ENCODE peak calls at places on chromosomes 5 and 9, in nine cellular contexts. One of them, this sample, is unnamed.

GRCh38 chr5:78758169-78758839 is 109.7 kb upstream of the LHFPL2 start:
- DNase-seq in right atrium auricular region: no peak
- DNase-seq in hepatocyte: no peak
- DNase-seq in OCI-LY7: peak
- DNase-seq in CD8-positive, alpha-beta T cell: no peak
- DNase-seq in mucosa of descending colon: no peak
- DNase-seq in NB4: no peak
- DNase-seq in fibroblast of pulmonary artery: no peak
- DNase-seq in fibroblast of mammary gland: peak
- DNase-seq in this sample: peak

GRCh38 chr9:20728493-20729220 is 44.6 kb downstream of the FOCAD start:
- DNase-seq in NB4: no peak
- DNase-seq in OCI-LY7: no peak
- DNase-seq in hepatocyte: peak
- DNase-seq in fibroblast of mammary gland: peak
- DNase-seq in right atrium auricular region: no peak
- DNase-seq in mucosa of descending colon: no peak
- DNase-seq in CD8-positive, alpha-beta T cell: no peak
- DNase-seq in fibroblast of pulmonary artery: peak
- DNase-seq in this sample: no peak

GRCh38 chr5:159458217-159458711 is 128.0 kb upstream of the IL12B start:
- DNase-seq in mucosa of descending colon: no peak
- DNase-seq in fibroblast of pulmonary artery: no peak
- DNase-seq in fibroblast of mammary gland: no peak
- DNase-seq in right atrium auricular region: no peak
- DNase-seq in hepatocyte: no peak
- DNase-seq in OCI-LY7: no peak
- DNase-seq in CD8-positive, alpha-beta T cell: no peak
- DNase-seq in NB4: peak
- DNase-seq in this sample: peak

GRCh38 chr5:138439537-138440225 is 824 bp downstream of the REEP2 start:
- DNase-seq in hepatocyte: peak
- DNase-seq in NB4: no peak
- DNase-seq in CD8-positive, alpha-beta T cell: no peak
- DNase-seq in OCI-LY7: no peak
- DNase-seq in fibroblast of mammary gland: no peak
- DNase-seq in mucosa of descending colon: no peak
- DNase-seq in fibroblast of pulmonary artery: no peak
- DNase-seq in right atrium auricular region: no peak
- DNase-seq in this sample: no peak

GRCh38 chr9:116070256-116070914 is 83.2 kb upstream of the PAPPA start:
- DNase-seq in fibroblast of pulmonary artery: peak
- DNase-seq in hepatocyte: no peak
- DNase-seq in mucosa of descending colon: no peak
- DNase-seq in right atrium auricular region: no peak
- DNase-seq in NB4: no peak
- DNase-seq in CD8-positive, alpha-beta T cell: no peak
- DNase-seq in OCI-LY7: no peak
- DNase-seq in fibroblast of mammary gland: peak
- DNase-seq in this sample: no peak

GRCh38 chr9:110093871-110094270 is 114.1 kb downstream of the C9orf152 start:
- DNase-seq in right atrium auricular region: no peak
- DNase-seq in hepatocyte: no peak
- DNase-seq in mucosa of descending colon: no peak
- DNase-seq in NB4: no peak
- DNase-seq in OCI-LY7: no peak
- DNase-seq in CD8-positive, alpha-beta T cell: no peak
- DNase-seq in fibroblast of pulmonary artery: no peak
- DNase-seq in fibroblast of mammary gland: no peak
- DNase-seq in this sample: no peak

GRCh38 chr9:133182151-133182550 is 18.4 kb upstream of the GBGT1 start:
- DNase-seq in fibroblast of pulmonary artery: no peak
- DNase-seq in fibroblast of mammary gland: no peak
- DNase-seq in OCI-LY7: no peak
- DNase-seq in CD8-positive, alpha-beta T cell: no peak
- DNase-seq in hepatocyte: no peak
- DNase-seq in right atrium auricular region: no peak
- DNase-seq in NB4: no peak
- DNase-seq in mucosa of descending colon: no peak
- DNase-seq in this sample: no peak

GRCh38 chr5:160506006-160507004 is 84.7 kb downstream of the PTTG1 start:
- DNase-seq in fibroblast of mammary gland: peak
- DNase-seq in hepatocyte: peak
- DNase-seq in OCI-LY7: peak
- DNase-seq in fibroblast of pulmonary artery: peak
- DNase-seq in NB4: no peak
- DNase-seq in mucosa of descending colon: peak
- DNase-seq in CD8-positive, alpha-beta T cell: peak
- DNase-seq in right atrium auricular region: peak
- DNase-seq in this sample: peak

GRCh38 chr5:92514901-92515300 is 1066.1 kb downstream of the NR2F1-AS1 start:
- DNase-seq in OCI-LY7: no peak
- DNase-seq in mucosa of descending colon: no peak
- DNase-seq in NB4: no peak
- DNase-seq in CD8-positive, alpha-beta T cell: no peak
- DNase-seq in hepatocyte: no peak
- DNase-seq in fibroblast of mammary gland: no peak
- DNase-seq in right atrium auricular region: no peak
- DNase-seq in fibroblast of pulmonary artery: no peak
- DNase-seq in this sample: no peak

GRCh38 chr5:79800979-79801827 is 111.6 kb downstream of the CMYA5 start:
- DNase-seq in fibroblast of mammary gland: peak
- DNase-seq in mucosa of descending colon: no peak
- DNase-seq in right atrium auricular region: no peak
- DNase-seq in CD8-positive, alpha-beta T cell: no peak
- DNase-seq in fibroblast of pulmonary artery: peak
- DNase-seq in NB4: peak
- DNase-seq in hepatocyte: no peak
- DNase-seq in OCI-LY7: peak
- DNase-seq in this sample: no peak

GRCh38 chr9:89811896-89812450 is 207.2 kb downstream of the GADD45G start:
- DNase-seq in fibroblast of mammary gland: no peak
- DNase-seq in fibroblast of pulmonary artery: no peak
- DNase-seq in mucosa of descending colon: no peak
- DNase-seq in OCI-LY7: no peak
- DNase-seq in NB4: no peak
- DNase-seq in CD8-positive, alpha-beta T cell: no peak
- DNase-seq in right atrium auricular region: no peak
- DNase-seq in hepatocyte: no peak
- DNase-seq in this sample: no peak

GRCh38 chr5:84437673-84438315 is 53.1 kb upstream of the EDIL3 start:
- DNase-seq in NB4: peak
- DNase-seq in OCI-LY7: no peak
- DNase-seq in right atrium auricular region: no peak
- DNase-seq in mucosa of descending colon: no peak
- DNase-seq in hepatocyte: no peak
- DNase-seq in CD8-positive, alpha-beta T cell: no peak
- DNase-seq in fibroblast of mammary gland: peak
- DNase-seq in fibroblast of pulmonary artery: peak
- DNase-seq in this sample: no peak

GRCh38 chr5:171825046-171825445 is 39.4 kb downstream of the SMIM23 start:
- DNase-seq in hepatocyte: no peak
- DNase-seq in mucosa of descending colon: no peak
- DNase-seq in OCI-LY7: no peak
- DNase-seq in fibroblast of pulmonary artery: no peak
- DNase-seq in fibroblast of mammary gland: peak
- DNase-seq in NB4: no peak
- DNase-seq in right atrium auricular region: no peak
- DNase-seq in CD8-positive, alpha-beta T cell: no peak
- DNase-seq in this sample: no peak

GRCh38 chr5:136080113-136080482 is 51.3 kb downstream of the TGFBI start:
- DNase-seq in mucosa of descending colon: no peak
- DNase-seq in fibroblast of mammary gland: no peak
- DNase-seq in NB4: no peak
- DNase-seq in hepatocyte: no peak
- DNase-seq in CD8-positive, alpha-beta T cell: no peak
- DNase-seq in OCI-LY7: no peak
- DNase-seq in right atrium auricular region: no peak
- DNase-seq in fibroblast of pulmonary artery: no peak
- DNase-seq in this sample: no peak

GRCh38 chr5:136081192-136081591 is 51.5 kb upstream of the SMAD5 start:
- DNase-seq in fibroblast of pulmonary artery: no peak
- DNase-seq in hepatocyte: no peak
- DNase-seq in mucosa of descending colon: no peak
- DNase-seq in NB4: no peak
- DNase-seq in OCI-LY7: no peak
- DNase-seq in right atrium auricular region: no peak
- DNase-seq in CD8-positive, alpha-beta T cell: no peak
- DNase-seq in fibroblast of mammary gland: no peak
- DNase-seq in this sample: no peak

GRCh38 chr5:136077046-136077445 is 48.3 kb downstream of the TGFBI start:
- DNase-seq in fibroblast of pulmonary artery: no peak
- DNase-seq in OCI-LY7: no peak
- DNase-seq in fibroblast of mammary gland: no peak
- DNase-seq in right atrium auricular region: no peak
- DNase-seq in mucosa of descending colon: no peak
- DNase-seq in NB4: no peak
- DNase-seq in CD8-positive, alpha-beta T cell: no peak
- DNase-seq in hepatocyte: no peak
- DNase-seq in this sample: no peak

GRCh38 chr5:136080483-136081180 is 51.8 kb downstream of the TGFBI start:
- DNase-seq in right atrium auricular region: peak
- DNase-seq in fibroblast of pulmonary artery: peak
- DNase-seq in hepatocyte: peak
- DNase-seq in OCI-LY7: no peak
- DNase-seq in mucosa of descending colon: peak
- DNase-seq in CD8-positive, alpha-beta T cell: peak
- DNase-seq in fibroblast of mammary gland: peak
- DNase-seq in NB4: peak
- DNase-seq in this sample: peak

DNA sequence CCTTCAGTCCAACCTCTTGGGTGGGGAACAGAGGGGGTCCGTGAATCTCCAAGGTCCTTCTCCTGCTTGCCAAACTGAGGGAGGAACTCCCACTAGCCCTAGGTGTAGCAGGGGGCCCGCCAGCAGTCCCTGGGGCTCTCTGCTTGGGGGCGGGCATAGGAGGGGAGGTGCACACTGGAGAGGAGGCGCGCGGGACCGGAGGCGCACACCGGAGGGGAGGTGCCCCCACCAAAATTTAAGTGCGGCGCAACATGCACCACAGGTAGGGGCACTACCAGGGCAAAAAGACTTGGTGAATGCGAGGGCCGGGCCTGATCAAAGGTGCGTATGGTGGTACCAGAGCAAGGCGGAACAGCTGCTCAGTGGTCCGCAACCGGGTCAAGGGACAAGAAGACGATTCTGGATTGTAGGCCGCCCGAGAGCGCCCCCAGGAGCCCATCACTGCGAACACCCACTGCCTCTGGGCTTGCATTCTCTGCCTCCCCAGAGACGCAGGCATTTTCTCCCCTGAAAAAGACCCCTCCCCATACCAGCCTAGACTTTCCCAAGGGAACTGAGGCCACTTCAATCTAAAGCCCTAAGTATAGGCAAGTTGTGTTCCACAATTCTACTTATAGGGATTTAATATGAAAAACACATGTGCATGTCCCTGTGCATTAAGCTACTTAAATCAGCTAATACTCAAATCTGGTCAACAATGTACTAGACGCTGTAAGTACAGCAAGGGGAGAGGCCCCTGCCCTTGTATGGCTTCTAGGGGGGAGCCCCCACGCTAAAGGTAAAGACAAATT is 50.6 kb downstream of the TGFBI start:
- DNase-seq in fibroblast of pulmonary artery: no peak
- DNase-seq in OCI-LY7: no peak
- DNase-seq in NB4: no peak
- DNase-seq in CD8-positive, alpha-beta T cell: no peak
- DNase-seq in mucosa of descending colon: no peak
- DNase-seq in right atrium auricular region: no peak
- DNase-seq in fibroblast of mammary gland: no peak
- DNase-seq in hepatocyte: no peak
- DNase-seq in this sample: no peak
- TF ChIP-seq CTCF in fibroblast of pulmonary artery: peak
- TF ChIP-seq CTCF in OCI-LY7: no peak
- TF ChIP-seq CTCF in NB4: no peak
- TF ChIP-seq CTCF in CD8-positive, alpha-beta T cell: no peak
- TF ChIP-seq CTCF in mucosa of descending colon: no peak
- TF ChIP-seq CTCF in right atrium auricular region: no peak
- TF ChIP-seq CTCF in fibroblast of mammary gland: no peak
- TF ChIP-seq CTCF in hepatocyte: no peak
- TF ChIP-seq CTCF in this sample: peak

DNA sequence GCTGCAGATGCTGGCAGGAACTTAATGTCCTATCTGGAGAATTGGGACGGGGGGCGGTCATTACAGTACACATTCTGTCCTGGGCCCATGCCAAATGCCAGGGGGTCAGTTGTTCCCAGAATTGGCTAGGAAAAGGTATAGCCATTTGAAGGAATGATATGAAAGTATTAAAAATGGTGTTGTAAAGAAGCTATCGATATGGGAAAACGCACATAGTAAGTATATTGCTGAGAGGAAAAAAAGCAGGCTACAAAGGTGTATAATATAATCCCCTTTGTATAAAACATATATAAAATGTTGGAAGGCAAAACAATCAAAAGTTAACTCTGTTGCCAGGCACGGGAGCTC is 450 bp upstream of the ARHGEF39 start:
- DNase-seq in NB4: no peak
- DNase-seq in fibroblast of mammary gland: no peak
- DNase-seq in fibroblast of pulmonary artery: no peak
- DNase-seq in CD8-positive, alpha-beta T cell: no peak
- DNase-seq in OCI-LY7: no peak
- DNase-seq in mucosa of descending colon: no peak
- DNase-seq in hepatocyte: no peak
- DNase-seq in right atrium auricular region: no peak
- DNase-seq in this sample: no peak
- H3K4me3 ChIP-seq in NB4: peak
- H3K4me3 ChIP-seq in fibroblast of mammary gland: peak
- H3K4me3 ChIP-seq in fibroblast of pulmonary artery: peak
- H3K4me3 ChIP-seq in CD8-positive, alpha-beta T cell: peak
- H3K4me3 ChIP-seq in OCI-LY7: peak
- H3K4me3 ChIP-seq in mucosa of descending colon: peak
- H3K4me3 ChIP-seq in hepatocyte: peak
- H3K4me3 ChIP-seq in right atrium auricular region: peak
- H3K4me3 ChIP-seq in this sample: peak

DNA sequence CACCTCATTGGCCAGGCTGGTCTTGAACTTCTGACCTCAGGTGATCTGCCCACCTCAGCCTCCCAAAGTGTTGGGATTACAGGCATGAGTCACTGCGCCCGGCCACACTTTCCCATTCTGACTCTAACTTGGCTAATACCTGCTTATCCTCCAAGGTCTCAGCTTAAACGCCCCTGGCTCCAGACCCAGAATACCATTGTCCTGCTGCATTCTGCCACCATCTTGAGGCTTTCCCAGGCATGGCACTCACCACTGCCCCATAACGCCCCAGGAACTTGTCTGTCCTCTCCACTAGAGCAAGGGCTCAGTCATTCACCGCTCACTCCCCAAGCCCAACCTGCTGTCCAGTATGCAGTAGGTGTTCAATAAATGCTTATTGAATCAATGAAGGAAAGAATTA is 39.8 kb downstream of the CAMK2A start:
- DNase-seq in CD8-positive, alpha-beta T cell: no peak
- DNase-seq in mucosa of descending colon: no peak
- DNase-seq in hepatocyte: no peak
- DNase-seq in NB4: peak
- DNase-seq in fibroblast of mammary gland: no peak
- DNase-seq in fibroblast of pulmonary artery: no peak
- DNase-seq in right atrium auricular region: no peak
- DNase-seq in OCI-LY7: no peak
- DNase-seq in this sample: no peak
- TF ChIP-seq CTCF in CD8-positive, alpha-beta T cell: no peak
- TF ChIP-seq CTCF in mucosa of descending colon: no peak
- TF ChIP-seq CTCF in hepatocyte: no peak
- TF ChIP-seq CTCF in NB4: no peak
- TF ChIP-seq CTCF in fibroblast of mammary gland: no peak
- TF ChIP-seq CTCF in fibroblast of pulmonary artery: no peak
- TF ChIP-seq CTCF in right atrium auricular region: no peak
- TF ChIP-seq CTCF in OCI-LY7: no peak
- TF ChIP-seq CTCF in this sample: no peak

GRCh38 chr5:141638771-141639170 is 2.0 kb downstream of the RELL2 start:
- DNase-seq in OCI-LY7: no peak
- DNase-seq in NB4: no peak
- DNase-seq in CD8-positive, alpha-beta T cell: no peak
- DNase-seq in fibroblast of mammary gland: no peak
- DNase-seq in fibroblast of pulmonary artery: no peak
- DNase-seq in right atrium auricular region: no peak
- DNase-seq in hepatocyte: no peak
- DNase-seq in mucosa of descending colon: no peak
- DNase-seq in this sample: no peak
- H3K4me3 ChIP-seq in OCI-LY7: peak
- H3K4me3 ChIP-seq in NB4: no peak
- H3K4me3 ChIP-seq in CD8-positive, alpha-beta T cell: no peak
- H3K4me3 ChIP-seq in fibroblast of mammary gland: no peak
- H3K4me3 ChIP-seq in fibroblast of pulmonary artery: no peak
- H3K4me3 ChIP-seq in right atrium auricular region: no peak
- H3K4me3 ChIP-seq in hepatocyte: no peak
- H3K4me3 ChIP-seq in mucosa of descending colon: no peak
- H3K4me3 ChIP-seq in this sample: peak